ENCODE peak calls at places on chromosomes 7 and 10, in four cellular contexts. G, E, A and P are unnamed samples.

GRCh38 chr10:124155781-124156401 is 62.5 kb upstream of the CHST15 start:
- DNase-seq in G (no peak), A (no peak), E (peak; percentile 69), P (no peak)

GRCh38 chr10:47024399-47025252 is 113.4 kb downstream of the PTPN20 start:
- DNase-seq in G (peak; percentile 40), E (peak; percentile 14), A (peak; percentile 6), P (no peak)

GRCh38 chr10:53839437-53840039 is 961.5 kb downstream of the PCDH15 start:
- DNase-seq in G (no peak), A (no peak), E (no peak), P (no peak)

GRCh38 chr10:85611746-85612377 is 754.7 kb downstream of the GRID1 start:
- DNase-seq in E (no peak), G (no peak), A (no peak), P (no peak)

GRCh38 chr10:113753020-113753692 is 1.7 kb downstream of the PLEKHS1 start:
- DNase-seq in E (no peak), A (peak; percentile 2), G (no peak), P (no peak)

GRCh38 chr7:78529392-78529791 is 730.8 kb downstream of the PHTF2 start:
- DNase-seq in E (peak; percentile 4), G (no peak), A (no peak), P (no peak)

GRCh38 chr10:25050402-25050801 is 34.0 kb downstream of the THNSL1 start:
- DNase-seq in G (no peak), E (no peak), A (no peak), P (no peak)

GRCh38 chr7:104328308-104328969 is at the start of gene LHFPL3:
- DNase-seq in E (no peak), A (no peak), G (no peak), P (no peak)

GRCh38 chr7:44189286-44189992 is at the start of gene GCK:
- DNase-seq in A (no peak), G (no peak), E (no peak), P (no peak)

GRCh38 chr7:90298145-90299038 is 22.7 kb downstream of the FAM237B start:
- DNase-seq in E (peak; percentile 63), A (peak; percentile 24), G (no peak), P (no peak)

GRCh38 chr10:90344226-90344625 is 513.6 kb downstream of the HTR7 start:
- DNase-seq in E (peak; percentile 26), G (no peak), A (no peak), P (no peak)

GRCh38 chr7:130377178-130377577 is 3.1 kb upstream of the CPA1 start:
- DNase-seq in G (no peak), E (no peak), A (no peak), P (no peak)
- TF ChIP-seq CTCF in G (no peak), E (no peak), A (no peak), P (no peak)

DNA sequence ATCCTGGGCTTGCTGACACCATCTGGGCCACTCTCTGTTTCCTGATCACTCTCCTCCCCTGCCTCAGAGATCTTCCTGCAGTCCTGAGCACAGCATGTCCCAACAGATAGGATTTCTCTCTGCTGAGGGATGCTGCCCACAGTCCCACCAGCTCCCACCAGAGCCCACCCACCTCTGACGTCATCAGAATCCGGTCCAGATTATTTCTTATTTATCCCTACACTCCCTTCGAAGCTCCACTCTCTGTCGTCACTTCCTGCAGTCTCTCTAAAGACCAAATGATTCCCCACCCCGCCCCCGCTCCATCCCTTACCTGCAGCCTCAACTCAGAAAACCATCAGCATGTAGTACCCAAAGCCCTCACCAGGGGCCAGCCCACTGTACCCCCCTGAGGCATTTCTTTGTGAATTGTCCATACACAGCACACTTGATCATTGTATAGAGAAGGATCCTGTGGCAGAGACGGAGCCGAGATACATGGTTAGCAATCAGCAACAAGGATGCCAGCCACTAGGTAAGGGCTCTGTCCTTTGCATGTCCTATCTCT is 192.0 kb upstream of the MGMT start:
- DNase-seq in G (no peak), A (no peak), E (no peak), P (no peak)
- TF ChIP-seq CTCF in G (no peak), A (no peak), E (no peak), P (no peak)

GRCh38 chr10:103716206-103717160 is 138.9 kb downstream of the SH3PXD2A start:
- DNase-seq in A (no peak), G (no peak), E (no peak), P (no peak)
- TF ChIP-seq CTCF in A (no peak), G (no peak), E (no peak), P (no peak)

GRCh38 chr10:48444266-48444665 is 137.8 kb downstream of the MAPK8 start:
- DNase-seq in A (no peak), G (no peak), E (no peak), P (no peak)
- TF ChIP-seq CTCF in A (peak; percentile 39), G (no peak), E (peak; percentile 12), P (no peak)

DNA sequence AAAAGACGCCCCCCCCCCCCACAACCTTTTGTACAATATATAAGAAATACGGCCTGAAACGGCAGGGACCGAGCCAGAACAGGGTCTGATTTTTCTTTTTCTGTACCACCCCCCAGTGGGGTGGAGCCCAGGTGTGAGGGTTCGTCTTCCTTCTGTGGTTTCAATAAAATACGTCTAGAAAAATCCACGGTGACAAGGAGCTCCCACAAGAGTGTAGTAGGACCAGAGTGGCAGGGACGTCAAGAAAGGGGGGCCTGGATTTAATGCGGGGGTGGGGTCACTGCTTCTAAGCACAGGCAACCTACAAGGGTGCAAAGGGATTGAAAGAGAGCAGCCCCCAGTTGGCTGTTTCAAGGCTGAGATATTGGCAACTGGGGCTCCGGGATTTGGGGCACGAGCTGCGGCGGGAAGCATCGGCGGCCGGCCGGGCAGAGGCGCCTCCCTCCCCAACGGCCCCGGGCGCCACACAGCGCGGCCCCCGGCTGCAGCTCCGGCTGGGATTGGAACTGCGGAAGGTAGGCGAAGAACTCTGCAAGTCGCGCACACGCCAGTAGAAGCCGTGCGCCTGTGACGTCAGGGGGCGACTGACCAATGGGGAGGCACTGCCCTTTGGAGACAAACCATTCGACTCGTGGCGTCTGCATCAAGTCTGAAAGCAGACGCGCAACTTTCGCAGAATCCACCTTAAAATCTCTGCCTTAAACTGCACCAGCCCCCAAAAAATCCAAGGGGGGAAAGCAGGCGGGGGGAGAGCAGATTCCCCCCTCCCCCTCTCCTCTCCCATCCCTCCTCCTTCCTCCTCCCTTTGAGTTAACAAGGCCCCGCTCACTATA is at the start of gene DLX6:
- DNase-seq in E (no peak), G (no peak), A (no peak), P (no peak)
- TF ChIP-seq CTCF in E (no peak), G (no peak), A (no peak), P (no peak)

GRCh38 chr7:130154501-130155317 is 50.5 kb downstream of the TMEM209 start:
- DNase-seq in E (no peak), G (no peak), A (no peak), P (no peak)
- TF ChIP-seq CTCF in E (no peak), G (no peak), A (peak; percentile 33), P (no peak)

GRCh38 chr7:37921340-37921805 is 933 bp downstream of the EPDR1 start:
- DNase-seq in E (peak; percentile 38), A (no peak), G (peak; percentile 63), P (no peak)
- TF ChIP-seq CTCF in E (no peak), A (no peak), G (no peak), P (no peak)

GRCh38 chr7:140595468-140596147 is 45.0 kb downstream of the DENND2A start:
- DNase-seq in E (no peak), G (no peak), A (no peak), P (no peak)
- TF ChIP-seq CTCF in E (no peak), G (no peak), A (no peak), P (no peak)